ENCODE peak calls at places on chromosomes 5 and 9, in four cellular contexts. H, E, W and J are unnamed samples.

GRCh38 chr5:13480834-13481233 is 463.7 kb downstream of the DNAH5 start:
- DNase-seq in W (no peak), E (no peak), H (no peak), J (no peak)

GRCh38 chr5:165201364-165202143 is 1696.1 kb downstream of the MAT2B start:
- DNase-seq in H (no peak), E (peak), W (no peak), J (no peak)

GRCh38 chr5:173640166-173640804 is 23.8 kb upstream of the BOD1 start:
- DNase-seq in W (no peak), E (no peak), H (no peak), J (no peak)

GRCh38 chr9:14906000-14906399 is 4.2 kb downstream of the FREM1 start:
- DNase-seq in W (no peak), H (no peak), E (no peak), J (no peak)

GRCh38 chr9:133060417-133060841 is 1.4 kb upstream of the CEL start:
- DNase-seq in W (no peak), E (no peak), H (peak), J (no peak)

GRCh38 chr9:98373622-98374021 is 118.2 kb upstream of the TBC1D2 start:
- DNase-seq in W (no peak), E (no peak), H (no peak), J (no peak)

GRCh38 chr5:123414975-123415374 is 8.2 kb downstream of the CEP120 start:
- DNase-seq in W (no peak), H (no peak), E (no peak), J (no peak)

GRCh38 chr9:124286292-124286931 is 28.7 kb downstream of the NEK6 start:
- DNase-seq in H (no peak), W (peak), E (no peak), J (peak)

GRCh38 chr5:172797800-172798199 is 26.8 kb upstream of the DUSP1 start:
- DNase-seq in W (no peak), H (no peak), E (no peak), J (no peak)

GRCh38 chr9:82961504-82962125 is 101.3 kb downstream of the RASEF start:
- DNase-seq in H (peak), W (peak), E (peak), J (peak)

GRCh38 chr5:154478224-154478565 is at the start of gene HAND1:
- DNase-seq in H (no peak), E (no peak), W (no peak), J (no peak)

GRCh38 chr9:32581512-32582143 is 8.7 kb upstream of the NDUFB6 start:
- DNase-seq in H (peak), W (no peak), E (no peak), J (no peak)

GRCh38 chr9:70256123-70256551 is 2.6 kb upstream of the SMC5 start:
- DNase-seq in H (peak), E (no peak), W (no peak), J (no peak)

GRCh38 chr9:97717866-97718265 is 20.7 kb upstream of the XPA start:
- DNase-seq in W (no peak), E (no peak), H (no peak), J (no peak)

GRCh38 chr9:80976417-80976816 is 712.9 kb downstream of the TLE1 start:
- DNase-seq in H (no peak), W (no peak), E (no peak), J (no peak)

GRCh38 chr5:155019601-155020226 is 6.2 kb downstream of the KIF4B start:
- DNase-seq in W (no peak), H (no peak), E (no peak), J (no peak)

GRCh38 chr5:54859321-54859720 is 126.1 kb downstream of the ESM1 start:
- DNase-seq in H (no peak), E (no peak), W (no peak), J (no peak)

DNA sequence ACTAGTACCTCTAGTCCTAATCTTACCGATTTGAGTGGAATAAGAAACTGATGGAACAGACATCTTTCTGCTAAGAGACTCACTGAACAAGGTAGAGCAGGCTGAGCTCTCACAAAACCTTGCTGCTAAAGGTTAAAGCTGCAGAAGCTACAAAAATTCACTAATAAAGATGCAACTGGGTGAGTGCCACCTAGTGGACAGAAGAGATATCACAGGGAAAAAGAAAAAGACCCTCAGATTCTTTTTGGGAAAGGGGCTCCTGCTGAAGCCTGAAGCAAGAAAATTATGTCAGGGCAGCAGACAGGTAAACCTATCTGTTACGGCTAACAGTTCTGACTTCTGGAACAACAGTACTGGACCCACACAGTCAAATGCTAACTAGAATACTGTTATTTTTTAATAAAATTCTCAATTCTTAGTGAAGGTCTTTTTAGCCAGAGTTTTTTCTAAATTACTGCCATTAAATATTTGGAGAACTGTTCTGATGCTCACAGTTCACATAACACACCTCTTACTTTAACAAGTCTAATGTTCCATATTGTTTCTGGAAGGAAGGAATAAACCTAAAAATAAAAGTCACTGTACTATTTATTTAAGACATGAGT is 51.2 kb downstream of the DIAPH1 start:
- DNase-seq in W (no peak), H (no peak), E (no peak), J (no peak)
- TF ChIP-seq SPI1 in W (no peak), H (no peak), E (no peak), J (no peak)

GRCh38 chr9:5971740-5972139 is 43.7 kb downstream of the RANBP6 start:
- DNase-seq in E (no peak), W (no peak), H (no peak), J (no peak)
- TF ChIP-seq SPI1 in E (no peak), W (no peak), H (no peak), J (no peak)

GRCh38 chr9:101393135-101393534 is 5.3 kb downstream of the MRPL50 start:
- DNase-seq in H (no peak), W (no peak), E (no peak), J (no peak)
- TF ChIP-seq SPI1 in H (no peak), W (no peak), E (no peak), J (no peak)

DNA sequence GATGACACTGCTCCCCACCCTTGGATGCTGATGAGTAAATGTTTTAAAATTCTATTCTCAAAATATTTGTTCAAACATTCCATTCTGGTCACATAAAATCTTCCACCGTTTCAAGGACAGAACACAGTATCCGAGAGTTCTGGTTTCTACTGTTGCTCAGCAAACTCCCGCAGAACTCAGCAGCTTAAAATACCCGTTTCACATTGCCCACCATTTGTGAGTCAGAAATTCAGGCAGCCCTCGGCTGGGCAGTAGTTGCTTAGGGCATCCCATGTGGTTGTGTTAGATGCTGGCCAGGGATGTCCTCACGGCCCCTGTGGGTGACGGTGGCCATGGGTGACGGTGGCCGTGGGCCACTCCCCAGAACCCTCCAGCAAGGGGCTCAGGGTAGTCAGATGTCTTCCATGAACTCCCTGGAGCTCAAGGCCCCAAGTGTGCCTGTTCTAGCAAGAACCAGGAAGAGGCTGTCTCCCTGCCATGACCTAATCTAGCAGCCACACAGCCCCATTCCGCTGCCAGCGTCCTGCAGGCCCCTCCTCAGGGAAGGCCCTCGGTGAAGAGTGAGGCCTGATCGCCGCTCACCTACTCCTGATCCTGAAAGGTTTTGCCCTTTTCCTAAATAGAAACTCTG is 17.3 kb downstream of the MGAT1 start:
- DNase-seq in E (no peak), W (no peak), H (no peak), J (no peak)
- TF ChIP-seq SPI1 in E (no peak), W (no peak), H (no peak), J (no peak)

DNA sequence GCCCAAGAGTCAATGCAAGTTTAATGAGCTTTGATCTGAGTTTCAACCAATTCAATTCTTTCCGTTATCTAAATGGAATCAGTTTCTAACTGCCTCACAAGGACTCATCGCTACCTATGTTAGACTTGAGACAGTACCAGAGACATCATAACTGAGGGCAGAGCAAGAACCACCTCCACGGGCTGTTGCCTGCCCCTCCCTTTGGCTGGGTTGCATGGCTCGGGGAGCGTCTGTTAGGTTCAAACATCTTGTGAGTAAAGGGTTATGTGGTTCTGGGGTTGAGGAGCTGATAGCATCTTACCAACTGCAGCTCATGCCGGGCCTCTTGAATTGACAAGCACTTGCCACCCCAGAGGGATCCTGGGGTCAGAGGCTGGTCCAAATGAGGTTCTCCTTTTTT is 457.9 kb downstream of the ENC1 start:
- DNase-seq in W (no peak), H (no peak), E (no peak), J (no peak)
- TF ChIP-seq SPI1 in W (no peak), H (no peak), E (no peak), J (no peak)

GRCh38 chr5:1516615-1517601 is 6.9 kb downstream of the LPCAT1 start:
- DNase-seq in W (no peak), E (no peak), H (no peak), J (no peak)
- TF ChIP-seq SPI1 in W (no peak), E (no peak), H (peak), J (no peak)

GRCh38 chr9:108099854-108100253 is 610.3 kb upstream of the KLF4 start:
- DNase-seq in W (no peak), H (peak), E (no peak), J (no peak)
- TF ChIP-seq SPI1 in W (no peak), H (peak), E (no peak), J (no peak)

GRCh38 chr9:136885950-136886578 is at the start of gene TRAF2:
- DNase-seq in E (peak), H (peak), W (peak), J (peak)

GRCh38 chr9:136886610-136887597 is 588 bp downstream of the TRAF2 start:
- DNase-seq in E (no peak), W (no peak), H (peak), J (peak)

GRCh38 chr9:136880651-136881050 is 5.7 kb upstream of the TRAF2 start:
- DNase-seq in W (no peak), H (peak), E (no peak), J (no peak)

GRCh38 chr9:136881691-136882108 is 4.6 kb upstream of the TRAF2 start:
- DNase-seq in H (peak), E (no peak), W (peak), J (peak)

DNA sequence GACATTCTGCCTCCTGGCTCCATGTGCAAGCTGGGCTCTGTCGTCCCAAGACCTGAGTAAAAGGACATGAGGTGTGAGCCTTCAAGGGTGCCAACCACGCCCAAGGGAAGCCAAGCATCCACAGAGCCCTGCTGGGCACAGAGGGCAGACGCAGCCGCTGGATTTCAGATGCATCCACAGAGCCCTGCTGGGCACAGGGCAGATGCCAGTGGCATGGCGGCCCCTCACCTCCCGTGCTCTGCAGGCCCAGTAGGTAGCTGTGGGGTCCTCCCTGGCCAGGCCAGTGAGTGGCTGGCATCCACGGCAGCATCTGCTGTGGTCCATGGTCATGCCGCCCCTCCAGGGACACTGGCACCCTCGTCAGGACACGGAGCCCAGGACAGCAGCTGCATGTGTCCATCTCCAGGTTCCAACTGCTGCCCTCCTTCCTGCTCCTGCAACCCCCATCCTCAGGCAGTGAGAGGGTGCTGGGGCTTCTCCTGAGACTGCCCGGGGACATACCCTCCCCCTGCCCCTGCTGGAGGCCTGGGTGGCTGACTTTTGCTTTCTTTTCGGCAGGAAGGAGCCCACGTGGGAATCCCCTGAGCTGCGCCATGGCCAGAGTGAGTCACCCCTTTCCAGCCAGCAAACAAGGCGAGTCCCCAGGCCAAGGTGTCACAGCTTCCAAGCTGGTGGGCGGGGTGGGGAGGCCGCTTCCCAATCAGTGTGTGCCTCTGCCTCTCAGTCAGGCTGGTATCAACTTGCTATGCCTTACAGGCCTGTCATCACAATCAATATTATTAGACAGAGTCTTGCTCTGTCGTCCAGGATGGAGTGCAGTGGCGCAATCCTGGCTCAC is 4.0 kb upstream of the TRAF2 start:
- DNase-seq in W (peak), E (peak), H (peak), J (peak)
- TF ChIP-seq SPI1 in W (no peak), E (no peak), H (no peak), J (no peak)